ENCODE peak calls at places on chromosomes 6 and 20, in ten cellular contexts. H is hypothalamus; O is RCC 7860; F is kidney tubule cell; T is COR-L47; K is adipocyte; C is nephron progenitor cell; A is IMR-90; G is posterior cingulate gyrus; R is activated CD8-positive, alpha-beta memory T cell treated with anti-CD3 and anti-CD28 coated beads for 24 hours. S is an unnamed sample.

GRCh38 chr6:161038229-161039003 is 46.8 kb downstream of the MAP3K4 start:
- DNase-seq in F (peak), H (no peak), A (peak), T (no peak), R (no peak), C (no peak), O (peak), G (no peak), K (peak), S (peak)

GRCh38 chr20:43636429-43636828 is 30.5 kb upstream of the MYBL2 start:
- DNase-seq in T (no peak), R (no peak), A (no peak), G (no peak), O (no peak), K (no peak), F (no peak), C (no peak), H (no peak), S (no peak)

GRCh38 chr6:80608881-80609280 is 502.4 kb downstream of the BCKDHB start:
- DNase-seq in F (peak), O (no peak), G (no peak), H (no peak), C (no peak), K (no peak), T (no peak), R (no peak), A (peak), S (no peak)

GRCh38 chr6:25623874-25624273 is 28.1 kb upstream of the SCGN start:
- DNase-seq in O (no peak), F (no peak), T (peak), R (no peak), A (no peak), K (no peak), C (no peak), G (no peak), H (no peak), S (no peak)

GRCh38 chr6:128259735-128260685 is 260.4 kb downstream of the PTPRK start:
- DNase-seq in A (no peak), T (no peak), K (peak), C (no peak), F (no peak), G (no peak), R (no peak), H (no peak), O (no peak), S (no peak)

GRCh38 chr20:33852971-33853813 is 42.0 kb downstream of the CHMP4B start:
- DNase-seq in F (no peak), A (no peak), O (no peak), R (peak), H (no peak), C (no peak), K (no peak), T (no peak), G (peak), S (no peak)

GRCh38 chr6:14038636-14039035 is 78.9 kb upstream of the CD83 start:
- DNase-seq in K (no peak), H (no peak), G (no peak), T (no peak), A (peak), F (no peak), R (no peak), C (no peak), O (no peak), S (no peak)

GRCh38 chr20:2652724-2653510 is 485 bp downstream of the NOP56 start:
- DNase-seq in T (peak), G (peak), C (no peak), H (peak), O (peak), F (peak), R (no peak), K (peak), A (no peak), S (peak)

GRCh38 chr6:19535351-19535750 is 301.8 kb upstream of the ID4 start:
- DNase-seq in G (no peak), R (no peak), T (peak), C (no peak), H (no peak), K (no peak), F (no peak), O (no peak), A (no peak), S (no peak)

GRCh38 chr6:5190467-5190866 is 70.3 kb downstream of the LYRM4 start:
- DNase-seq in F (peak), O (peak), H (no peak), A (peak), C (no peak), T (no peak), K (peak), G (no peak), R (no peak), S (peak)

GRCh38 chr6:5333653-5334052 is 72.3 kb downstream of the FARS2 start:
- DNase-seq in T (peak), R (no peak), F (peak), K (no peak), G (no peak), H (no peak), O (no peak), C (no peak), A (peak), S (peak)

GRCh38 chr6:42279144-42279781 is 61.6 kb upstream of the MRPS10 start:
- DNase-seq in K (peak), C (no peak), A (peak), T (no peak), F (peak), R (peak), H (no peak), O (no peak), G (no peak), S (peak)

GRCh38 chr6:444653-445275 is 53.2 kb downstream of the IRF4 start:
- DNase-seq in H (no peak), A (no peak), C (no peak), O (no peak), F (no peak), K (no peak), G (no peak), T (no peak), R (peak), S (no peak)

GRCh38 chr6:34990971-34991560 is 102.0 kb downstream of the ANKS1A start:
- DNase-seq in H (no peak), G (no peak), K (peak), O (no peak), F (no peak), T (no peak), R (no peak), A (peak), C (no peak), S (no peak)

GRCh38 chr20:57109151-57109953 is 157.1 kb downstream of the BMP7 start:
- DNase-seq in H (no peak), R (no peak), K (no peak), O (no peak), T (no peak), A (no peak), F (no peak), G (no peak), C (no peak), S (no peak)

GRCh38 chr6:72720464-72720863 is 98.6 kb downstream of the KCNQ5 start:
- DNase-seq in O (no peak), K (peak), A (peak), C (no peak), R (no peak), H (no peak), F (no peak), T (no peak), G (no peak), S (no peak)

GRCh38 chr6:14763139-14763538 is 482.7 kb upstream of the JARID2 start:
- DNase-seq in T (no peak), A (peak), F (peak), G (no peak), K (peak), H (no peak), C (no peak), O (no peak), R (no peak), S (no peak)

GRCh38 chr6:10481101-10481500 is 40.0 kb upstream of the GCNT2 start:
- DNase-seq in F (peak), K (no peak), H (no peak), A (no peak), O (peak), G (no peak), C (no peak), T (no peak), R (no peak), S (no peak)